ENCODE peak calls at places on chromosomes 7 and 10, in seven cellular contexts. One of them, this sample, is unnamed.

GRCh38 chr10:60456053-60456452 is 66.4 kb upstream of the ANK3 start:
- DNase-seq in upper lobe of left lung: no peak
- DNase-seq in neural crest cell: no peak
- DNase-seq in colonic mucosa: no peak
- DNase-seq in body of pancreas: no peak
- DNase-seq in cardiac fibroblast: peak
- DNase-seq in coronary artery: no peak
- DNase-seq in this sample: no peak

GRCh38 chr7:93955304-93955703 is 33.8 kb downstream of the GNG11 start:
- DNase-seq in upper lobe of left lung: no peak
- DNase-seq in coronary artery: no peak
- DNase-seq in cardiac fibroblast: no peak
- DNase-seq in neural crest cell: no peak
- DNase-seq in colonic mucosa: no peak
- DNase-seq in body of pancreas: no peak
- DNase-seq in this sample: no peak

GRCh38 chr7:5333121-5334050 is 50.6 kb downstream of the SLC29A4 start:
- DNase-seq in upper lobe of left lung: no peak
- DNase-seq in coronary artery: no peak
- DNase-seq in neural crest cell: no peak
- DNase-seq in colonic mucosa: peak
- DNase-seq in cardiac fibroblast: no peak
- DNase-seq in body of pancreas: no peak
- DNase-seq in this sample: no peak

GRCh38 chr10:27857616-27858015 is 112.0 kb upstream of the MKX start:
- DNase-seq in neural crest cell: no peak
- DNase-seq in coronary artery: no peak
- DNase-seq in upper lobe of left lung: no peak
- DNase-seq in body of pancreas: no peak
- DNase-seq in colonic mucosa: no peak
- DNase-seq in cardiac fibroblast: no peak
- DNase-seq in this sample: no peak

GRCh38 chr7:49389866-49390265 is 383.6 kb upstream of the VWC2 start:
- DNase-seq in cardiac fibroblast: no peak
- DNase-seq in colonic mucosa: no peak
- DNase-seq in upper lobe of left lung: no peak
- DNase-seq in coronary artery: no peak
- DNase-seq in body of pancreas: no peak
- DNase-seq in neural crest cell: no peak
- DNase-seq in this sample: no peak

GRCh38 chr10:74262856-74263255 is 111.8 kb downstream of the ADK start:
- DNase-seq in coronary artery: no peak
- DNase-seq in cardiac fibroblast: no peak
- DNase-seq in upper lobe of left lung: no peak
- DNase-seq in neural crest cell: no peak
- DNase-seq in colonic mucosa: no peak
- DNase-seq in body of pancreas: no peak
- DNase-seq in this sample: no peak

GRCh38 chr7:82810558-82811259 is 352.0 kb downstream of the PCLO start:
- DNase-seq in colonic mucosa: no peak
- DNase-seq in neural crest cell: peak
- DNase-seq in cardiac fibroblast: peak
- DNase-seq in coronary artery: no peak
- DNase-seq in body of pancreas: peak
- DNase-seq in upper lobe of left lung: no peak
- DNase-seq in this sample: peak

GRCh38 chr10:99711129-99711719 is 20.7 kb downstream of the COX15 start:
- DNase-seq in colonic mucosa: peak
- DNase-seq in neural crest cell: no peak
- DNase-seq in upper lobe of left lung: no peak
- DNase-seq in body of pancreas: peak
- DNase-seq in coronary artery: no peak
- DNase-seq in cardiac fibroblast: peak
- DNase-seq in this sample: peak

GRCh38 chr10:18793951-18794350 is 134.7 kb downstream of the ARL5B start:
- DNase-seq in colonic mucosa: no peak
- DNase-seq in neural crest cell: no peak
- DNase-seq in cardiac fibroblast: peak
- DNase-seq in upper lobe of left lung: no peak
- DNase-seq in body of pancreas: no peak
- DNase-seq in coronary artery: no peak
- DNase-seq in this sample: no peak

GRCh38 chr10:30215631-30216030 is 133.4 kb downstream of the MTPAP start:
- DNase-seq in body of pancreas: no peak
- DNase-seq in upper lobe of left lung: no peak
- DNase-seq in coronary artery: no peak
- DNase-seq in neural crest cell: no peak
- DNase-seq in colonic mucosa: no peak
- DNase-seq in cardiac fibroblast: peak
- DNase-seq in this sample: no peak

GRCh38 chr10:90306187-90306586 is 551.7 kb downstream of the HTR7 start:
- DNase-seq in coronary artery: no peak
- DNase-seq in upper lobe of left lung: no peak
- DNase-seq in neural crest cell: no peak
- DNase-seq in colonic mucosa: no peak
- DNase-seq in body of pancreas: no peak
- DNase-seq in cardiac fibroblast: peak
- DNase-seq in this sample: no peak

GRCh38 chr7:319267-319661 is 29.3 kb downstream of the FOXL3 start:
- DNase-seq in neural crest cell: no peak
- DNase-seq in upper lobe of left lung: no peak
- DNase-seq in coronary artery: no peak
- DNase-seq in colonic mucosa: no peak
- DNase-seq in body of pancreas: no peak
- DNase-seq in cardiac fibroblast: no peak
- DNase-seq in this sample: no peak

GRCh38 chr10:624605-625334 is 64.7 kb downstream of the DIP2C start:
- DNase-seq in upper lobe of left lung: no peak
- DNase-seq in body of pancreas: peak
- DNase-seq in coronary artery: no peak
- DNase-seq in cardiac fibroblast: peak
- DNase-seq in colonic mucosa: peak
- DNase-seq in neural crest cell: peak
- DNase-seq in this sample: peak

DNA sequence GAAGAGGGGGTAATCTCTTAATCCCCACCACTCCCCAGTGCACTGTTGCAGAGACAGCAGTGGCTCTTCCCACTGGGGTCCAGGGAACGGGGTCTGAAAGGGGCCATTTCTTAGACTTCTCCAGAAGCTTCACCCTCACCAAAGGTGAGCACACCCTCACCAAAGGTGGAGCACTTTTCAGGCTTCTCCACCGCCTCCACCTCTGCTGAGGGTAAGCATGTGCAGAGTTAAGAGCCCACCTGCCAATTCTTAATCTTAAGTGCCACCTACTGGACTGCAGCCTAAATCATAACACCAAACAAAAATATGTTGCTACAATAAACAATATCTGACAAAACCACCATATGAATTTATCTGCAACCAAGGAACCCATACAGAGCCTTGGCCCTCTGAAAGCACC is 27.0 kb downstream of the SNX13 start:
- DNase-seq in neural crest cell: no peak
- DNase-seq in cardiac fibroblast: no peak
- DNase-seq in colonic mucosa: no peak
- DNase-seq in body of pancreas: no peak
- DNase-seq in upper lobe of left lung: no peak
- DNase-seq in coronary artery: no peak
- DNase-seq in this sample: no peak
- TF ChIP-seq CTCF in neural crest cell: no peak
- TF ChIP-seq CTCF in cardiac fibroblast: no peak
- TF ChIP-seq CTCF in colonic mucosa: no peak
- TF ChIP-seq CTCF in body of pancreas: no peak
- TF ChIP-seq CTCF in upper lobe of left lung: no peak
- TF ChIP-seq CTCF in coronary artery: no peak
- TF ChIP-seq CTCF in this sample: no peak

DNA sequence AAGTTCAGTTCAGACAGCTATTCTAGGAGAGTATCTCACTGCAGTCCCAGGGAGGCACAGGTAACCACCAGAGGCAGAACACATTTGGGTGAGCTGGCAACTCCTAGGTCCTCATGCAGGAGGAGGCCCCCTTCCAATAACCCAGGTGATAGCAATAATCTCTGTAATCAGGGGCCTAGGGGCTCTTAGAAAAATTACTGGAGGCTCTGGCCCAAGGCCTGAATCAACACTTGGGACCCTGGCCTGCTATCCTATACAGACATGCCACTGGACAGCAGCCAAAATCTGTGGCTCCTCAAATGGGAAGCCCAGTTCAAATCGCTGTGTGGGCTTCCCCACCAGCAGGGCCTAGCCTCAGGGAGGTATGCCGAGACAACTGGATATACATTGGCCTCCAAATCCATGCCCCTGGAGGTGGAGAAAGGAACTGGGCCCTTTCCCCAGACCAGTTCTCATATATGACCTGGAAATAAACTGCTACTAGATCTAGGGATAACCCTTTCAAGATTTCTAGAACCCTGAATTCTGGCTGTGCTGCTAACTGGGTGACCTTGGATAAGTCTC is 1.6 kb downstream of the AVPI1 start:
- DNase-seq in body of pancreas: peak
- DNase-seq in cardiac fibroblast: no peak
- DNase-seq in upper lobe of left lung: peak
- DNase-seq in coronary artery: no peak
- DNase-seq in neural crest cell: no peak
- DNase-seq in colonic mucosa: peak
- DNase-seq in this sample: peak
- TF ChIP-seq CTCF in body of pancreas: peak
- TF ChIP-seq CTCF in cardiac fibroblast: peak
- TF ChIP-seq CTCF in upper lobe of left lung: peak
- TF ChIP-seq CTCF in coronary artery: peak
- TF ChIP-seq CTCF in neural crest cell: peak
- TF ChIP-seq CTCF in colonic mucosa: no peak
- TF ChIP-seq CTCF in this sample: no peak

GRCh38 chr10:88565072-88565471 is 18.0 kb downstream of the RNLS start:
- DNase-seq in cardiac fibroblast: peak
- DNase-seq in body of pancreas: no peak
- DNase-seq in coronary artery: no peak
- DNase-seq in neural crest cell: no peak
- DNase-seq in upper lobe of left lung: no peak
- DNase-seq in colonic mucosa: no peak
- DNase-seq in this sample: no peak
- TF ChIP-seq CTCF in cardiac fibroblast: peak
- TF ChIP-seq CTCF in body of pancreas: no peak
- TF ChIP-seq CTCF in coronary artery: no peak
- TF ChIP-seq CTCF in neural crest cell: peak
- TF ChIP-seq CTCF in upper lobe of left lung: no peak
- TF ChIP-seq CTCF in colonic mucosa: no peak
- TF ChIP-seq CTCF in this sample: no peak

DNA sequence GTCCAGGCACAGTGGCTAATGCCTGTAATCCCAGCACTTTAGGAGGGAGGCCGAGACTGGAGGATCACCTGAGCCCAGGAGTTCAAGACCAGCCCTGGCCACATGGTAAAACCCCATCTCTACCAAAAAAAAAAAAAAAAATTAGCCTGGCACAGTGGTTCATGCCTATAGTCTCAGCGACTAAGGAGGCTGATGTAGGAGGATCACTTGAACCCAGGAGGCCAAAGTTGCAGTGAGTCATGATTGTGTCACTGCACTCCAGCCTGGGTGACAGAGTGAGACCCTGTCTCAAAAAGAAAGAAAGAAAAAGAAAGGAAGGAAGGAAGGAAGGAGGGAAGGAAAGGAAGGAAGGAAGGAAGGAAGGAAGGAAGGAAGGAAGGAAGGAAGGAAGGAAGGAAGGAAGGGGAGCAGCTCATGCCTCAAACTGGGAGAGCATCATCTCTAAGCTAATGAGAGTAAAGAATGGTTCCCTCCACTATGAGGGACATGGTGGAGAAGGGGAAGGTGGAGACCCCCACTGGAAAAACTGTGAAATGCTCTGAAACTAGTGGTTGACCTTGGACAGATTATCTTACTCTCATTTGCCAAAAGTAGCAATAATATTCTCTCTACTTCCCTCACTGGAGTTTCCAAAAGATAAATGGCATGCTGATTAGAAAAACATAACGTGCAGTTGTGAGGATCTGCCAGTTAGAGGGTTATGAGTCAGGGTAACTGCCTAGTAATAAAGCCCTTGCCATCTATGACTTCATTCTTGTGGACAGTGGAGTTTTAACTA is 16.8 kb downstream of the GIMAP5 start:
- DNase-seq in neural crest cell: peak
- DNase-seq in upper lobe of left lung: no peak
- DNase-seq in cardiac fibroblast: peak
- DNase-seq in body of pancreas: no peak
- DNase-seq in coronary artery: no peak
- DNase-seq in colonic mucosa: no peak
- DNase-seq in this sample: no peak
- TF ChIP-seq CTCF in neural crest cell: peak
- TF ChIP-seq CTCF in upper lobe of left lung: peak
- TF ChIP-seq CTCF in cardiac fibroblast: no peak
- TF ChIP-seq CTCF in body of pancreas: no peak
- TF ChIP-seq CTCF in coronary artery: no peak
- TF ChIP-seq CTCF in colonic mucosa: no peak
- TF ChIP-seq CTCF in this sample: no peak

GRCh38 chr10:22656056-22656455 is 58.3 kb downstream of the PIP4K2A start:
- DNase-seq in neural crest cell: no peak
- DNase-seq in cardiac fibroblast: no peak
- DNase-seq in body of pancreas: no peak
- DNase-seq in coronary artery: no peak
- DNase-seq in upper lobe of left lung: no peak
- DNase-seq in colonic mucosa: no peak
- DNase-seq in this sample: no peak

GRCh38 chr10:22657566-22658190 is 56.7 kb downstream of the PIP4K2A start:
- DNase-seq in coronary artery: no peak
- DNase-seq in body of pancreas: no peak
- DNase-seq in upper lobe of left lung: no peak
- DNase-seq in colonic mucosa: no peak
- DNase-seq in neural crest cell: no peak
- DNase-seq in cardiac fibroblast: peak
- DNase-seq in this sample: no peak

GRCh38 chr10:22652988-22653431 is 61.4 kb downstream of the PIP4K2A start:
- DNase-seq in coronary artery: no peak
- DNase-seq in colonic mucosa: no peak
- DNase-seq in cardiac fibroblast: no peak
- DNase-seq in upper lobe of left lung: no peak
- DNase-seq in neural crest cell: no peak
- DNase-seq in body of pancreas: no peak
- DNase-seq in this sample: no peak

GRCh38 chr10:22657028-22657427 is 57.4 kb downstream of the PIP4K2A start:
- DNase-seq in body of pancreas: no peak
- DNase-seq in cardiac fibroblast: no peak
- DNase-seq in neural crest cell: no peak
- DNase-seq in colonic mucosa: no peak
- DNase-seq in upper lobe of left lung: no peak
- DNase-seq in coronary artery: no peak
- DNase-seq in this sample: no peak

DNA sequence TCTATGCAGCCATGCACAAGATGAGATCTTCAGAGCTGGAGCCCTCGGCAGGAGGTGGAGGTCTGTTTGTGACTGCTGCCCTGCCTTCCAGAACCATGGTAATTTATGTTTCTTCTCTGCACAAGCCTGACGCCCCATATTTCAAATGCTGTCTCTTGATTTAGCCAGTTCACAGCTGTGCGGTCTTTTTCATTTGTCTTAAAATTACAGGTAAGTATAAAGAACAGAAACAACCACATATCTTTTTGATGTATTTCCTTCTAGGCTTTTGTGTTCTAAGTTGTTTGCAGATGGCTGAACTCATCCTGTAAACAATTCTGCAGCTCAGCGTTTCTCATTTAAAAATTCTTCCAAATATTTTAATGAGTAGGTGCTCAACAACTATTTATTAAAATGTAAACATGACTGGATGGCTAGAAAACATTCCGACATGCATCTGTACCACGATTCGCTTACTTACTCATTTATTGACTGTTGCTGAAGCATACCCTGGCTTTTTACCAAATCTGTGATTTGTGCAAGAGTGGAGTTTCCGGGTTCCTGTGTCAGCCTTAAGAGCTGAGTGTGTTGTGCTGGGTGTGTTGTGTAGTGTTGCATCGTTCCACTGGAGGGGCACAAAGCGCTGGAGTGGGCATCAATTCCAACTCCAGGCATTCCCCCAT is 58.9 kb downstream of the PIP4K2A start:
- DNase-seq in colonic mucosa: no peak
- DNase-seq in body of pancreas: no peak
- DNase-seq in upper lobe of left lung: no peak
- DNase-seq in coronary artery: no peak
- DNase-seq in neural crest cell: no peak
- DNase-seq in cardiac fibroblast: peak
- DNase-seq in this sample: peak
- TF ChIP-seq CTCF in colonic mucosa: no peak
- TF ChIP-seq CTCF in body of pancreas: no peak
- TF ChIP-seq CTCF in upper lobe of left lung: no peak
- TF ChIP-seq CTCF in coronary artery: no peak
- TF ChIP-seq CTCF in neural crest cell: no peak
- TF ChIP-seq CTCF in cardiac fibroblast: peak
- TF ChIP-seq CTCF in this sample: no peak

This sample was measured in Calu3.